ENCODE peak calls at places on chromosomes 16 and 17, in six cellular contexts. S, Y, N, D, E and P are unnamed samples. For H3K36me3, the result is how much of the 10 kb centered on the place peaks cover.

GRCh38 chr17:61495161-61495857 is 43.1 kb downstream of the TBX4 start:
- DNase-seq in Y (no peak), D (peak), E (no peak), N (no peak), S (no peak), P (no peak)

GRCh38 chr16:19389246-19389645 is 28.4 kb upstream of the TMC5 start:
- DNase-seq in D (no peak), Y (peak), E (peak), S (no peak), N (no peak), P (peak)

GRCh38 chr16:87538160-87538559 is 45.3 kb upstream of the ZCCHC14 start:
- DNase-seq in S (no peak), N (no peak), D (peak), E (no peak), Y (no peak), P (no peak)

GRCh38 chr17:12089809-12090384 is 69.2 kb downstream of the MAP2K4 start:
- DNase-seq in D (peak), N (no peak), E (no peak), S (no peak), Y (no peak), P (no peak)

GRCh38 chr17:73308017-73308823 is 3.6 kb downstream of the CDC42EP4 start:
- DNase-seq in E (peak), D (peak), Y (no peak), S (peak), N (peak), P (no peak)

GRCh38 chr16:85996843-85997242 is 97.9 kb downstream of the IRF8 start:
- DNase-seq in N (no peak), E (no peak), D (no peak), S (no peak), Y (no peak), P (no peak)

GRCh38 chr16:55628306-55628968 is 27.4 kb upstream of the SLC6A2 start:
- DNase-seq in D (no peak), Y (no peak), S (no peak), E (no peak), N (no peak), P (no peak)

GRCh38 chr16:80946481-80946880 is 60.2 kb downstream of the CMC2 start:
- DNase-seq in N (no peak), E (no peak), Y (no peak), S (no peak), D (no peak), P (no peak)

GRCh38 chr16:14378131-14378551 is 251.9 kb downstream of the PARN start:
- DNase-seq in N (no peak), Y (no peak), S (no peak), E (no peak), D (no peak), P (peak)

GRCh38 chr16:75868636-75869389 is 142.5 kb upstream of the CPHXL start:
- DNase-seq in E (no peak), S (no peak), D (no peak), N (no peak), Y (no peak), P (no peak)

GRCh38 chr17:47636273-47637030 is 13.3 kb upstream of the KPNB1 start:
- DNase-seq in D (no peak), E (no peak), Y (no peak), N (no peak), S (no peak), P (no peak)

GRCh38 chr17:76266244-76266938 is 1.2 kb downstream of the UBALD2 start:
- DNase-seq in Y (no peak), N (no peak), S (peak), D (peak), E (peak), P (peak)

GRCh38 chr16:35559911-35560636 is 2100.7 kb downstream of the TP53TG3F start:
- DNase-seq in D (no peak), Y (no peak), S (no peak), N (no peak), E (no peak), P (no peak)

DNA sequence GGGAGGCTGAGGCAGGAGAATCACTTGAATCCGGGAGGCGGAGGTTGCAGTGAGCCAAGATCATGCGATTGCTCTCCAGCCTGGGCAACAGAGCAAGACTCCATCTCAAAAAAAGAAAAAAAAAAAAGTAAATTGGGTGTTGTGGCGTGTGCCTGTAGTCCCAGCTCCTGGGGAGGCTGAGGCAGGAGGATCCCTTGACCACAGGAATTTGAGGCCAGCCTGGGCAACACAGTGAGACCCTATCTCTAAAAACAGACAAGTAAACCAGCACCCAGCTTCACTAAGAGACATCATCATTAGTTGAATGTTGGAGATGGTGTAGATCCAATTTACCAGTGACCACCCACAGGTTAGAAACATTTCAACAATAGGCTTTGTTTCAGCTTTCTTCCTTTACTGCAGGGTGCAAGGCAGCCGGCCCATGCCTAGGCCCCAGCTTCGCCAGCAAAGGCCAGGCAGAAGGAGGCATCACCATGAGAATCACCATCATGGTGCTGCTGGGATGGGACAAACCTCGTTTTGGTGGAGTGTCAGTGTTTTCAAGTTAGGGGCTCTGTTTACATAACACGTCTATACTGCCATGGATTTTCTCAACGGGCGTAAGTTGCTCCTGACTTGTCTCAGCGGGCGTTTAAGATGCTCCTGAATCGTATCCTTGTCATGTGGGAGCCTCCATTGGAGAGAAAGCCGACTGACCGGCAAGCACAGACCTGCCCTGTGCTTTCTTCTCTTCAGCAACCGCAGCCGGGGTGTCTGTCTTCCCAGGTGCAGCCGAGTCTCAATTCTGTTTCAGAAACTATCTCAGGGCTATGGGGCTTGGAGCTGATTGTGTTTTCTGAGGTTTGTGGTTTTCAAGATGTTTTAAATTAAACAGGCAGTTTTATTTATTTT is 7.3 kb downstream of the TCF25 start:
- DNase-seq in S (no peak), D (no peak), E (no peak), N (no peak), Y (no peak), P (no peak)
- H3K36me3 ChIP-seq in S (half or more), D (half or more), E (under half), N (half or more), Y (half or more), P (half or more)

DNA sequence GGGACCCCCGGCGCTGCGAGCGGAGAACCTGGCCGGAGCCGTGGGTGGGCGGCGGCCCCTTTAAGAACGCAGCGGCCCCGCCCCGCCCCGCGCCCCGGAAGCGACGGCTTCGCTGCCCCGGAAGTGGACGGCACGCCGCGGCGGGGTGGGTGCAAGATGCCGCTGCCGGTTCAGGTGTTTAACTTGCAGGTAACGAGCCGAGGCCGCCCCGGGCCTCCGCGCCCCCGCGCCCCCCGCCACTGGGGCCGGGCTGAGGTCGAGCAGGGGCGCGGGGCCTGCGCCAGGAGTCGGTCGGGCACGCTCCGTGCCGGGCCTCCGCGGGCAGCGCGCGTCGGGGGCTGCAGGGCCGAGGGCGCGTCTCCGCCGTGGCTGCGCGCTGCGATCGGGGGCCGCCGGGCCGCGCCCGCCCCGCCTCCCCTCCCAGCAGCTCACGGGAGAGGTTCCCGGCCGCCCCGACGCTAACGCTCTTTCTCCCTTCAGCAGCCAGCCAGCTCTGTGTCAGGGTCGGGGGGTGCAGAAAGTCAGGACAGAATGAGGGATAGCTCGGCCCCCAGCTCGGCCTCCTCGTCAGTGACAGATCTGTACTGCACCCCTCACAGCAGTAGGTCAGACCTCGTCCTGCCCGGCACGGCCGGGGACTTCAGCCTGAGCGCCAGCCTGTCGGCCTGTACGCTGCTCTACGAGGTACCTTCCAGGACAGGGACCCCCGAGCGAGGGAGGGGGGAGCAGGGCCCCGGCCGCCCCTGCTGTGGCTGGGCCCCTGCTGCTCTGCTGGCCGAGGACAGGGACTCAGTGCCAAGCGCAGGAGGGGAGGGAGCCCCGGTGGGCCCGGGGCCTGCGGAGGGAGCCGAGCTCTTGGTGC is at the start of the genes GPS1 and RFNG:
- DNase-seq in S (peak), E (peak), N (no peak), Y (peak), D (peak), P (peak)
- H3K36me3 ChIP-seq in S (half or more), E (under half), N (under half), Y (under half), D (half or more), P (under half)

DNA sequence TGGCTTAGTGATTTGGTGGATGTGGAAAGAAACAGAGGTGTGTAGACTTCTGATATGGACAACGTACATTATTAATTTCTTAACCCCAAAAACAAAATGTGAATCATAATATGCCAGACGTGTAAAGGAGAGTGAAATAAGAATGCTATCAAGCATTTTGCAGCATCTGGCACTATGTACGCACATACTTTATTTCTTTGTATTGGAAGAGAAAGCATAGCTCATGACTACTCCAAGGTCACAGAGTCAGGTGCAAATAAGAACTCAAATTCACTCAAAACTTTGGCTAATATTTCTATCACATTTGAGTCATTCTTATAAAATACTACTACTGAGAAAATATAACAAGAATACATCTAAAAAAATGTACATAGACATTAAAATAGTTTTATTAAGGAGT is 74.8 kb downstream of the TTC19 start:
- DNase-seq in D (no peak), S (no peak), Y (no peak), N (no peak), E (no peak), P (no peak)
- H3K36me3 ChIP-seq in D (half or more), S (half or more), Y (half or more), N (under half), E (under half), P (half or more)

GRCh38 chr16:12833939-12834338 is 30.3 kb upstream of the CPPED1 start:
- DNase-seq in D (no peak), S (no peak), Y (no peak), N (no peak), E (no peak), P (no peak)

GRCh38 chr16:12826559-12826958 is 22.9 kb upstream of the CPPED1 start:
- DNase-seq in Y (no peak), D (no peak), E (no peak), S (no peak), N (no peak), P (no peak)

GRCh38 chr16:12829096-12829888 is 25.6 kb upstream of the CPPED1 start:
- DNase-seq in N (no peak), S (no peak), E (no peak), Y (no peak), D (no peak), P (no peak)
- H3K36me3 ChIP-seq in N (under half), S (under half), E (under half), Y (under half), D (under half), P (under half)

DNA sequence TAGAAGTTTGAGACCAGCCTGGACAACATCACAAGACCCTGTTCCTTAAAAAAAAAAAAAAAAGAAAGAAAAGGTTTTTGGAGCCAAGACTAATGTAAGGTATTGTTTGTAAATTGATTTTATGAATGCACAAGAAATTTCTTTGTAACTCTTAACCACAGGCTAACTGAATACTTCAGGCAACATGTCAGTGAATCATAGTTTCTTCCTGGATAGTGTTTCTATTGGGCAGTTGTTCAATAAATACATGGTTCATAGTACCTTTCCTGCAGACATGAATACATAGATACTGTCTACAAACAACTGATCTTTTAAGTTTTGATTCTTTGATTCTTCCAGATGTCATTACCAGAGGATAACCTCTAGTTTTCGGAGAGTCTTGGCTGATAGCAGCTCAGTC is 11.6 kb downstream of the DDX42 start:
- DNase-seq in S (no peak), E (no peak), Y (no peak), N (no peak), D (peak), P (no peak)
- H3K36me3 ChIP-seq in S (half or more), E (under half), Y (under half), N (under half), D (half or more), P (half or more)

GRCh38 chr16:57976331-57976796 is 5.4 kb upstream of the CNGB1 start:
- DNase-seq in E (no peak), D (no peak), N (no peak), Y (no peak), S (no peak), P (no peak)
- H3K36me3 ChIP-seq in E (under half), D (under half), N (under half), Y (under half), S (under half), P (under half)

GRCh38 chr17:63826468-63827001 is 696 bp upstream of the PSMC5 start:
- DNase-seq in D (peak), S (no peak), Y (no peak), N (no peak), E (no peak), P (no peak)
- H3K36me3 ChIP-seq in D (half or more), S (half or more), Y (half or more), N (half or more), E (under half), P (half or more)

GRCh38 chr17:79315282-79316106 is 240.9 kb downstream of the ENGASE start:
- DNase-seq in Y (no peak), S (no peak), N (no peak), E (no peak), D (no peak), P (no peak)

GRCh38 chr17:79316805-79317204 is 242.2 kb downstream of the ENGASE start:
- DNase-seq in D (no peak), E (no peak), Y (no peak), N (no peak), S (no peak), P (no peak)

GRCh38 chr17:79320331-79320730 is 245.7 kb downstream of the ENGASE start:
- DNase-seq in E (no peak), D (no peak), S (no peak), Y (no peak), N (no peak), P (no peak)

GRCh38 chr17:79322216-79323123 is 247.8 kb downstream of the ENGASE start:
- DNase-seq in E (no peak), Y (no peak), N (no peak), S (no peak), D (no peak), P (no peak)

DNA sequence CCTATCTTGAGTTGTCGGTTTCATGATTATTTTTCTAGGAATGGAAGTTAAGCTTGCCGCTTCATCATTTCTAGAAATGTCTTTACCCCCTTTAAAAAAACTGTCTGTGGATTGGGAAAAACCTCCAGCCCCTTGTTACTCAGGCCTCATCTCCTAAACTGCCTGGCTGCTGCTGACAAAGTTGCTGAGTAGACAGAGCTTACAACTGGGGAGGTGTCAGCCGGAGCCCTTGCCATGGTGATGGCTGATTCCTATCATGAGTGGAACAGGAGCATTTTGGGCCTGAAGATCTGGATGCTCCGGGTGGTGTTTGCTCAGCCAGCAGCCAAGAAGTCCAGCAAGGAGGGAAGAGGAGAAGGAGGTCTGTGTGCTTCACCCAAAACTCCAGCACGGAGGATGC is 243.3 kb downstream of the ENGASE start:
- DNase-seq in E (no peak), Y (no peak), D (no peak), S (no peak), N (no peak), P (no peak)
- H3K36me3 ChIP-seq in E (under half), Y (under half), D (under half), S (under half), N (under half), P (under half)

GRCh38 chr17:7501729-7502128 is 17.6 kb downstream of the POLR2A start:
- DNase-seq in E (no peak), S (no peak), D (no peak), N (no peak), Y (no peak), P (no peak)
- H3K36me3 ChIP-seq in E (under half), S (half or more), D (half or more), N (half or more), Y (half or more), P (half or more)

GRCh38 chr16:69160192-69160591 is 26.8 kb upstream of the SNTB2 start:
- DNase-seq in D (no peak), N (no peak), E (no peak), Y (no peak), S (no peak), P (no peak)

DNA sequence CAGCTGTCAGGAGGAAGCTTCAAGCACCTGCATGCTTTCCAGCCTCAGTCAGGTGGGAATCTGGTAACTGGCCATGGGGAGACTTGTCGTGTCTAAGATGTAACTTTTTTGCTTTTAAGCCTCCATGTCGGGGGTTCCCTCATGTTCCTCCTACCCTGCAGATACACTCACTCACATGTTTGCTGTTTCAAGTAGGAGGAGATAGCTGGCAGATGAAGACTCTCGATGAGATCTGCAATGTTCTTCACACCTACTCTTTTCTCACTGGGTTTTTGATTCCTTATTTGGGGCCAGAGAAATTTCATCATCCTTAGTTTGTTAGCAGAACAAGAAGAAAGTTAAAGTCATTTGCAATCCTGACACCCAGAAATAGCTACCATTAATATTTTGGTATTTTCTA is 24.7 kb downstream of the UTP4 start:
- DNase-seq in E (no peak), N (no peak), S (no peak), Y (no peak), D (no peak), P (no peak)
- H3K36me3 ChIP-seq in E (under half), N (under half), S (half or more), Y (half or more), D (half or more), P (half or more)